ENCODE peak calls at places on chromosomes 5 and 9, in eight cellular contexts. One of them, this sample, is unnamed.

GRCh38 chr5:10724799-10725507 is 36.1 kb downstream of the DAP start:
- DNase-seq in COR-L47: no peak
- DNase-seq in right lobe of liver: no peak
- DNase-seq in AG04449: no peak
- DNase-seq in stimulated activated CD4-positive, alpha-beta T cell treated with anti-CD3 and anti-CD28 coated beads, Interleukin-1b, Interleukin-23, amount 100 ng/mL, for 1 hour: no peak
- DNase-seq in non-pigmented ciliary epithelial cell: peak; percentile 71
- DNase-seq in cerebellum: no peak
- DNase-seq in keratinocyte: no peak
- DNase-seq in this sample: peak; percentile 60

GRCh38 chr5:178304761-178305645 is 72.4 kb upstream of the PHYKPL start:
- DNase-seq in COR-L47: no peak
- DNase-seq in right lobe of liver: peak; percentile 25
- DNase-seq in AG04449: no peak
- DNase-seq in stimulated activated CD4-positive, alpha-beta T cell treated with anti-CD3 and anti-CD28 coated beads, Interleukin-1b, Interleukin-23, amount 100 ng/mL, for 1 hour: no peak
- DNase-seq in non-pigmented ciliary epithelial cell: no peak
- DNase-seq in cerebellum: no peak
- DNase-seq in keratinocyte: no peak
- DNase-seq in this sample: no peak

GRCh38 chr5:137398175-137398574 is 101.0 kb downstream of the SPOCK1 start:
- DNase-seq in COR-L47: no peak
- DNase-seq in right lobe of liver: no peak
- DNase-seq in AG04449: no peak
- DNase-seq in stimulated activated CD4-positive, alpha-beta T cell treated with anti-CD3 and anti-CD28 coated beads, Interleukin-1b, Interleukin-23, amount 100 ng/mL, for 1 hour: no peak
- DNase-seq in non-pigmented ciliary epithelial cell: no peak
- DNase-seq in cerebellum: no peak
- DNase-seq in keratinocyte: no peak
- DNase-seq in this sample: no peak

GRCh38 chr9:99690573-99690972 is 131.1 kb upstream of the NR4A3 start:
- DNase-seq in COR-L47: peak; percentile 95
- DNase-seq in right lobe of liver: no peak
- DNase-seq in AG04449: no peak
- DNase-seq in stimulated activated CD4-positive, alpha-beta T cell treated with anti-CD3 and anti-CD28 coated beads, Interleukin-1b, Interleukin-23, amount 100 ng/mL, for 1 hour: no peak
- DNase-seq in non-pigmented ciliary epithelial cell: no peak
- DNase-seq in cerebellum: peak; percentile 45
- DNase-seq in keratinocyte: no peak
- DNase-seq in this sample: no peak

GRCh38 chr5:141816598-141817399 is 61.4 kb downstream of the PCDH1 start:
- DNase-seq in COR-L47: no peak
- DNase-seq in right lobe of liver: no peak
- DNase-seq in AG04449: no peak
- DNase-seq in stimulated activated CD4-positive, alpha-beta T cell treated with anti-CD3 and anti-CD28 coated beads, Interleukin-1b, Interleukin-23, amount 100 ng/mL, for 1 hour: no peak
- DNase-seq in non-pigmented ciliary epithelial cell: no peak
- DNase-seq in cerebellum: no peak
- DNase-seq in keratinocyte: no peak
- DNase-seq in this sample: no peak

GRCh38 chr9:113921366-113921765 is 45.3 kb downstream of the ZNF618 start:
- DNase-seq in COR-L47: no peak
- DNase-seq in right lobe of liver: no peak
- DNase-seq in AG04449: no peak
- DNase-seq in stimulated activated CD4-positive, alpha-beta T cell treated with anti-CD3 and anti-CD28 coated beads, Interleukin-1b, Interleukin-23, amount 100 ng/mL, for 1 hour: no peak
- DNase-seq in non-pigmented ciliary epithelial cell: no peak
- DNase-seq in cerebellum: no peak
- DNase-seq in keratinocyte: no peak
- DNase-seq in this sample: no peak

GRCh38 chr9:14985419-14985818 is 75.2 kb upstream of the FREM1 start:
- DNase-seq in COR-L47: no peak
- DNase-seq in right lobe of liver: no peak
- DNase-seq in AG04449: no peak
- DNase-seq in stimulated activated CD4-positive, alpha-beta T cell treated with anti-CD3 and anti-CD28 coated beads, Interleukin-1b, Interleukin-23, amount 100 ng/mL, for 1 hour: no peak
- DNase-seq in non-pigmented ciliary epithelial cell: no peak
- DNase-seq in cerebellum: no peak
- DNase-seq in keratinocyte: no peak
- DNase-seq in this sample: no peak

GRCh38 chr5:108753331-108753730 is 5.6 kb downstream of the FER start:
- DNase-seq in COR-L47: no peak
- DNase-seq in right lobe of liver: no peak
- DNase-seq in AG04449: no peak
- DNase-seq in stimulated activated CD4-positive, alpha-beta T cell treated with anti-CD3 and anti-CD28 coated beads, Interleukin-1b, Interleukin-23, amount 100 ng/mL, for 1 hour: no peak
- DNase-seq in non-pigmented ciliary epithelial cell: no peak
- DNase-seq in cerebellum: no peak
- DNase-seq in keratinocyte: no peak
- DNase-seq in this sample: no peak

GRCh38 chr5:38341641-38342040 is 83.3 kb downstream of the EGFLAM start:
- DNase-seq in COR-L47: no peak
- DNase-seq in right lobe of liver: no peak
- DNase-seq in AG04449: no peak
- DNase-seq in stimulated activated CD4-positive, alpha-beta T cell treated with anti-CD3 and anti-CD28 coated beads, Interleukin-1b, Interleukin-23, amount 100 ng/mL, for 1 hour: no peak
- DNase-seq in non-pigmented ciliary epithelial cell: no peak
- DNase-seq in cerebellum: no peak
- DNase-seq in keratinocyte: no peak
- DNase-seq in this sample: no peak

GRCh38 chr5:84779206-84779605 is 394.5 kb upstream of the EDIL3 start:
- DNase-seq in COR-L47: no peak
- DNase-seq in right lobe of liver: no peak
- DNase-seq in AG04449: peak; percentile 9
- DNase-seq in stimulated activated CD4-positive, alpha-beta T cell treated with anti-CD3 and anti-CD28 coated beads, Interleukin-1b, Interleukin-23, amount 100 ng/mL, for 1 hour: no peak
- DNase-seq in non-pigmented ciliary epithelial cell: peak; percentile 1
- DNase-seq in cerebellum: no peak
- DNase-seq in keratinocyte: no peak
- DNase-seq in this sample: no peak

GRCh38 chr9:19209188-19209587 is 21.3 kb upstream of the DENND4C start:
- DNase-seq in COR-L47: no peak
- DNase-seq in right lobe of liver: no peak
- DNase-seq in AG04449: no peak
- DNase-seq in stimulated activated CD4-positive, alpha-beta T cell treated with anti-CD3 and anti-CD28 coated beads, Interleukin-1b, Interleukin-23, amount 100 ng/mL, for 1 hour: no peak
- DNase-seq in non-pigmented ciliary epithelial cell: no peak
- DNase-seq in cerebellum: no peak
- DNase-seq in keratinocyte: no peak
- DNase-seq in this sample: no peak

GRCh38 chr9:105141448-105142101 is 102.9 kb upstream of the SLC44A1 start:
- DNase-seq in COR-L47: no peak
- DNase-seq in right lobe of liver: no peak
- DNase-seq in AG04449: no peak
- DNase-seq in stimulated activated CD4-positive, alpha-beta T cell treated with anti-CD3 and anti-CD28 coated beads, Interleukin-1b, Interleukin-23, amount 100 ng/mL, for 1 hour: no peak
- DNase-seq in non-pigmented ciliary epithelial cell: no peak
- DNase-seq in cerebellum: no peak
- DNase-seq in keratinocyte: no peak
- DNase-seq in this sample: no peak